ENCODE peak calls at places on chromosomes 11 and 22, in ten cellular contexts. One of them, this sample, is unnamed.

GRCh38 chr11:121194731-121195596 is 93.9 kb downstream of the TECTA start:
- DNase-seq in nephron progenitor cell: peak
- DNase-seq in AG10803: peak
- DNase-seq in glomerular endothelial cell: peak
- DNase-seq in iris pigment epithelial cell: peak
- DNase-seq in activated CD4-positive, alpha-beta T cell treated with anti-CD3 and anti-CD28 coated beads, Interleukin-2, amount 50 U/mL, for 1 hour: peak
- DNase-seq in activated CD8-positive, alpha-beta memory T cell treated with anti-CD3 and anti-CD28 coated beads, Interleukin-2, amount 50 U/mL, for 48 hours: peak
- DNase-seq in AG08395: peak
- DNase-seq in AG20443: peak
- DNase-seq in adrenal gland: peak
- DNase-seq in this sample: peak

GRCh38 chr11:125202362-125202880 is 37.9 kb downstream of the PKNOX2 start:
- DNase-seq in nephron progenitor cell: no peak
- DNase-seq in AG10803: no peak
- DNase-seq in glomerular endothelial cell: no peak
- DNase-seq in iris pigment epithelial cell: no peak
- DNase-seq in activated CD4-positive, alpha-beta T cell treated with anti-CD3 and anti-CD28 coated beads, Interleukin-2, amount 50 U/mL, for 1 hour: no peak
- DNase-seq in activated CD8-positive, alpha-beta memory T cell treated with anti-CD3 and anti-CD28 coated beads, Interleukin-2, amount 50 U/mL, for 48 hours: no peak
- DNase-seq in AG08395: no peak
- DNase-seq in AG20443: no peak
- DNase-seq in adrenal gland: no peak
- DNase-seq in this sample: no peak

GRCh38 chr11:69402251-69402892 is 79.1 kb upstream of the LINC01488 start:
- DNase-seq in nephron progenitor cell: no peak
- DNase-seq in AG10803: no peak
- DNase-seq in glomerular endothelial cell: no peak
- DNase-seq in iris pigment epithelial cell: no peak
- DNase-seq in activated CD4-positive, alpha-beta T cell treated with anti-CD3 and anti-CD28 coated beads, Interleukin-2, amount 50 U/mL, for 1 hour: no peak
- DNase-seq in activated CD8-positive, alpha-beta memory T cell treated with anti-CD3 and anti-CD28 coated beads, Interleukin-2, amount 50 U/mL, for 48 hours: no peak
- DNase-seq in AG08395: no peak
- DNase-seq in AG20443: no peak
- DNase-seq in adrenal gland: no peak
- DNase-seq in this sample: no peak

GRCh38 chr11:114149689-114150407 is 90.3 kb downstream of the ZBTB16 start:
- DNase-seq in nephron progenitor cell: no peak
- DNase-seq in AG10803: no peak
- DNase-seq in glomerular endothelial cell: no peak
- DNase-seq in iris pigment epithelial cell: no peak
- DNase-seq in activated CD4-positive, alpha-beta T cell treated with anti-CD3 and anti-CD28 coated beads, Interleukin-2, amount 50 U/mL, for 1 hour: no peak
- DNase-seq in activated CD8-positive, alpha-beta memory T cell treated with anti-CD3 and anti-CD28 coated beads, Interleukin-2, amount 50 U/mL, for 48 hours: no peak
- DNase-seq in AG08395: no peak
- DNase-seq in AG20443: no peak
- DNase-seq in adrenal gland: no peak
- DNase-seq in this sample: peak

GRCh38 chr11:75100314-75100713 is 3.6 kb upstream of the OR2AT4 start:
- DNase-seq in nephron progenitor cell: no peak
- DNase-seq in AG10803: peak
- DNase-seq in glomerular endothelial cell: no peak
- DNase-seq in iris pigment epithelial cell: peak
- DNase-seq in activated CD4-positive, alpha-beta T cell treated with anti-CD3 and anti-CD28 coated beads, Interleukin-2, amount 50 U/mL, for 1 hour: no peak
- DNase-seq in activated CD8-positive, alpha-beta memory T cell treated with anti-CD3 and anti-CD28 coated beads, Interleukin-2, amount 50 U/mL, for 48 hours: peak
- DNase-seq in AG08395: peak
- DNase-seq in AG20443: peak
- DNase-seq in adrenal gland: no peak
- DNase-seq in this sample: no peak

GRCh38 chr22:32309585-32310251 is 47.9 kb upstream of the RFPL3 start:
- DNase-seq in nephron progenitor cell: peak
- DNase-seq in AG10803: no peak
- DNase-seq in glomerular endothelial cell: no peak
- DNase-seq in iris pigment epithelial cell: no peak
- DNase-seq in activated CD4-positive, alpha-beta T cell treated with anti-CD3 and anti-CD28 coated beads, Interleukin-2, amount 50 U/mL, for 1 hour: no peak
- DNase-seq in activated CD8-positive, alpha-beta memory T cell treated with anti-CD3 and anti-CD28 coated beads, Interleukin-2, amount 50 U/mL, for 48 hours: no peak
- DNase-seq in AG08395: no peak
- DNase-seq in AG20443: no peak
- DNase-seq in adrenal gland: no peak
- DNase-seq in this sample: no peak

GRCh38 chr22:30202531-30203006 is 44.0 kb downstream of the LIF start:
- DNase-seq in nephron progenitor cell: no peak
- DNase-seq in AG10803: peak
- DNase-seq in glomerular endothelial cell: no peak
- DNase-seq in iris pigment epithelial cell: peak
- DNase-seq in activated CD4-positive, alpha-beta T cell treated with anti-CD3 and anti-CD28 coated beads, Interleukin-2, amount 50 U/mL, for 1 hour: no peak
- DNase-seq in activated CD8-positive, alpha-beta memory T cell treated with anti-CD3 and anti-CD28 coated beads, Interleukin-2, amount 50 U/mL, for 48 hours: no peak
- DNase-seq in AG08395: peak
- DNase-seq in AG20443: peak
- DNase-seq in adrenal gland: peak
- DNase-seq in this sample: peak

GRCh38 chr11:124758355-124759267 is 3.5 kb downstream of the ESAM start:
- DNase-seq in nephron progenitor cell: peak
- DNase-seq in AG10803: peak
- DNase-seq in glomerular endothelial cell: no peak
- DNase-seq in iris pigment epithelial cell: peak
- DNase-seq in activated CD4-positive, alpha-beta T cell treated with anti-CD3 and anti-CD28 coated beads, Interleukin-2, amount 50 U/mL, for 1 hour: peak
- DNase-seq in activated CD8-positive, alpha-beta memory T cell treated with anti-CD3 and anti-CD28 coated beads, Interleukin-2, amount 50 U/mL, for 48 hours: peak
- DNase-seq in AG08395: peak
- DNase-seq in AG20443: peak
- DNase-seq in adrenal gland: peak
- DNase-seq in this sample: peak

GRCh38 chr22:17785185-17786184 is 11.2 kb upstream of the BID start:
- DNase-seq in nephron progenitor cell: peak
- DNase-seq in AG10803: peak
- DNase-seq in glomerular endothelial cell: no peak
- DNase-seq in iris pigment epithelial cell: no peak
- DNase-seq in activated CD4-positive, alpha-beta T cell treated with anti-CD3 and anti-CD28 coated beads, Interleukin-2, amount 50 U/mL, for 1 hour: peak
- DNase-seq in activated CD8-positive, alpha-beta memory T cell treated with anti-CD3 and anti-CD28 coated beads, Interleukin-2, amount 50 U/mL, for 48 hours: peak
- DNase-seq in AG08395: peak
- DNase-seq in AG20443: peak
- DNase-seq in adrenal gland: peak
- DNase-seq in this sample: peak

GRCh38 chr11:113579292-113579940 is 104.2 kb upstream of the DRD2 start:
- DNase-seq in nephron progenitor cell: no peak
- DNase-seq in AG10803: no peak
- DNase-seq in glomerular endothelial cell: no peak
- DNase-seq in iris pigment epithelial cell: no peak
- DNase-seq in activated CD4-positive, alpha-beta T cell treated with anti-CD3 and anti-CD28 coated beads, Interleukin-2, amount 50 U/mL, for 1 hour: no peak
- DNase-seq in activated CD8-positive, alpha-beta memory T cell treated with anti-CD3 and anti-CD28 coated beads, Interleukin-2, amount 50 U/mL, for 48 hours: no peak
- DNase-seq in AG08395: no peak
- DNase-seq in AG20443: no peak
- DNase-seq in adrenal gland: no peak
- DNase-seq in this sample: no peak

GRCh38 chr22:29251981-29252978 is 15.5 kb downstream of the RHBDD3 start:
- DNase-seq in nephron progenitor cell: no peak
- DNase-seq in AG10803: no peak
- DNase-seq in glomerular endothelial cell: no peak
- DNase-seq in iris pigment epithelial cell: no peak
- DNase-seq in activated CD4-positive, alpha-beta T cell treated with anti-CD3 and anti-CD28 coated beads, Interleukin-2, amount 50 U/mL, for 1 hour: no peak
- DNase-seq in activated CD8-positive, alpha-beta memory T cell treated with anti-CD3 and anti-CD28 coated beads, Interleukin-2, amount 50 U/mL, for 48 hours: no peak
- DNase-seq in AG08395: no peak
- DNase-seq in AG20443: no peak
- DNase-seq in adrenal gland: peak
- DNase-seq in this sample: no peak

GRCh38 chr11:11435673-11436072 is 82.6 kb upstream of the CSNK2A3 start:
- DNase-seq in nephron progenitor cell: no peak
- DNase-seq in AG10803: no peak
- DNase-seq in glomerular endothelial cell: no peak
- DNase-seq in iris pigment epithelial cell: no peak
- DNase-seq in activated CD4-positive, alpha-beta T cell treated with anti-CD3 and anti-CD28 coated beads, Interleukin-2, amount 50 U/mL, for 1 hour: no peak
- DNase-seq in activated CD8-positive, alpha-beta memory T cell treated with anti-CD3 and anti-CD28 coated beads, Interleukin-2, amount 50 U/mL, for 48 hours: no peak
- DNase-seq in AG08395: no peak
- DNase-seq in AG20443: no peak
- DNase-seq in adrenal gland: no peak
- DNase-seq in this sample: no peak

GRCh38 chr11:13717331-13717730 is 48.9 kb downstream of the FAR1 start:
- DNase-seq in nephron progenitor cell: no peak
- DNase-seq in AG10803: peak
- DNase-seq in glomerular endothelial cell: peak
- DNase-seq in iris pigment epithelial cell: peak
- DNase-seq in activated CD4-positive, alpha-beta T cell treated with anti-CD3 and anti-CD28 coated beads, Interleukin-2, amount 50 U/mL, for 1 hour: no peak
- DNase-seq in activated CD8-positive, alpha-beta memory T cell treated with anti-CD3 and anti-CD28 coated beads, Interleukin-2, amount 50 U/mL, for 48 hours: no peak
- DNase-seq in AG08395: peak
- DNase-seq in AG20443: peak
- DNase-seq in adrenal gland: no peak
- DNase-seq in this sample: peak

GRCh38 chr11:77142091-77142975 is 14.3 kb downstream of the MYO7A start:
- DNase-seq in nephron progenitor cell: no peak
- DNase-seq in AG10803: no peak
- DNase-seq in glomerular endothelial cell: no peak
- DNase-seq in iris pigment epithelial cell: no peak
- DNase-seq in activated CD4-positive, alpha-beta T cell treated with anti-CD3 and anti-CD28 coated beads, Interleukin-2, amount 50 U/mL, for 1 hour: no peak
- DNase-seq in activated CD8-positive, alpha-beta memory T cell treated with anti-CD3 and anti-CD28 coated beads, Interleukin-2, amount 50 U/mL, for 48 hours: no peak
- DNase-seq in AG08395: no peak
- DNase-seq in AG20443: no peak
- DNase-seq in adrenal gland: no peak
- DNase-seq in this sample: no peak

GRCh38 chr11:69924308-69925161 is 105.3 kb upstream of the FGF3 start:
- DNase-seq in nephron progenitor cell: no peak
- DNase-seq in AG10803: no peak
- DNase-seq in glomerular endothelial cell: no peak
- DNase-seq in iris pigment epithelial cell: no peak
- DNase-seq in activated CD4-positive, alpha-beta T cell treated with anti-CD3 and anti-CD28 coated beads, Interleukin-2, amount 50 U/mL, for 1 hour: no peak
- DNase-seq in activated CD8-positive, alpha-beta memory T cell treated with anti-CD3 and anti-CD28 coated beads, Interleukin-2, amount 50 U/mL, for 48 hours: no peak
- DNase-seq in AG08395: no peak
- DNase-seq in AG20443: no peak
- DNase-seq in adrenal gland: no peak
- DNase-seq in this sample: no peak

GRCh38 chr11:113132001-113132400 is 170.8 kb downstream of the NCAM1 start:
- DNase-seq in nephron progenitor cell: peak
- DNase-seq in AG10803: no peak
- DNase-seq in glomerular endothelial cell: no peak
- DNase-seq in iris pigment epithelial cell: no peak
- DNase-seq in activated CD4-positive, alpha-beta T cell treated with anti-CD3 and anti-CD28 coated beads, Interleukin-2, amount 50 U/mL, for 1 hour: no peak
- DNase-seq in activated CD8-positive, alpha-beta memory T cell treated with anti-CD3 and anti-CD28 coated beads, Interleukin-2, amount 50 U/mL, for 48 hours: no peak
- DNase-seq in AG08395: no peak
- DNase-seq in AG20443: no peak
- DNase-seq in adrenal gland: no peak
- DNase-seq in this sample: no peak

GRCh38 chr22:46593996-46594946 is 25.9 kb upstream of the GRAMD4 start:
- DNase-seq in nephron progenitor cell: no peak
- DNase-seq in AG10803: no peak
- DNase-seq in glomerular endothelial cell: no peak
- DNase-seq in iris pigment epithelial cell: no peak
- DNase-seq in activated CD4-positive, alpha-beta T cell treated with anti-CD3 and anti-CD28 coated beads, Interleukin-2, amount 50 U/mL, for 1 hour: no peak
- DNase-seq in activated CD8-positive, alpha-beta memory T cell treated with anti-CD3 and anti-CD28 coated beads, Interleukin-2, amount 50 U/mL, for 48 hours: no peak
- DNase-seq in AG08395: no peak
- DNase-seq in AG20443: no peak
- DNase-seq in adrenal gland: no peak
- DNase-seq in this sample: no peak

GRCh38 chr22:30838111-30838510 is 130.5 kb downstream of the MORC2 start:
- DNase-seq in nephron progenitor cell: no peak
- DNase-seq in AG10803: no peak
- DNase-seq in glomerular endothelial cell: no peak
- DNase-seq in iris pigment epithelial cell: no peak
- DNase-seq in activated CD4-positive, alpha-beta T cell treated with anti-CD3 and anti-CD28 coated beads, Interleukin-2, amount 50 U/mL, for 1 hour: no peak
- DNase-seq in activated CD8-positive, alpha-beta memory T cell treated with anti-CD3 and anti-CD28 coated beads, Interleukin-2, amount 50 U/mL, for 48 hours: no peak
- DNase-seq in AG08395: no peak
- DNase-seq in AG20443: peak
- DNase-seq in adrenal gland: no peak
- DNase-seq in this sample: no peak

GRCh38 chr11:123829745-123830144 is 23.6 kb upstream of the OR6M1 start:
- DNase-seq in nephron progenitor cell: no peak
- DNase-seq in AG10803: no peak
- DNase-seq in glomerular endothelial cell: no peak
- DNase-seq in iris pigment epithelial cell: no peak
- DNase-seq in activated CD4-positive, alpha-beta T cell treated with anti-CD3 and anti-CD28 coated beads, Interleukin-2, amount 50 U/mL, for 1 hour: no peak
- DNase-seq in activated CD8-positive, alpha-beta memory T cell treated with anti-CD3 and anti-CD28 coated beads, Interleukin-2, amount 50 U/mL, for 48 hours: no peak
- DNase-seq in AG08395: no peak
- DNase-seq in AG20443: no peak
- DNase-seq in adrenal gland: no peak
- DNase-seq in this sample: no peak

GRCh38 chr11:88538088-88538487 is 200.6 kb upstream of the CTSC start:
- DNase-seq in nephron progenitor cell: no peak
- DNase-seq in AG10803: peak
- DNase-seq in glomerular endothelial cell: no peak
- DNase-seq in iris pigment epithelial cell: peak
- DNase-seq in activated CD4-positive, alpha-beta T cell treated with anti-CD3 and anti-CD28 coated beads, Interleukin-2, amount 50 U/mL, for 1 hour: no peak
- DNase-seq in activated CD8-positive, alpha-beta memory T cell treated with anti-CD3 and anti-CD28 coated beads, Interleukin-2, amount 50 U/mL, for 48 hours: no peak
- DNase-seq in AG08395: peak
- DNase-seq in AG20443: peak
- DNase-seq in adrenal gland: no peak
- DNase-seq in this sample: peak

GRCh38 chr11:15665368-15665871 is 550.7 kb downstream of the INSC start:
- DNase-seq in nephron progenitor cell: no peak
- DNase-seq in AG10803: peak
- DNase-seq in glomerular endothelial cell: no peak
- DNase-seq in iris pigment epithelial cell: peak
- DNase-seq in activated CD4-positive, alpha-beta T cell treated with anti-CD3 and anti-CD28 coated beads, Interleukin-2, amount 50 U/mL, for 1 hour: no peak
- DNase-seq in activated CD8-positive, alpha-beta memory T cell treated with anti-CD3 and anti-CD28 coated beads, Interleukin-2, amount 50 U/mL, for 48 hours: no peak
- DNase-seq in AG08395: no peak
- DNase-seq in AG20443: no peak
- DNase-seq in adrenal gland: no peak
- DNase-seq in this sample: peak